ENCODE peak calls at places on chromosomes 7 and 10, in ten cellular contexts. L is heart left ventricle, G is right lobe of liver, H is uterus, T is cardiac muscle cell, I is mesenchymal stem cell, N is pancreas, M is SK-N-SH, S is heart right ventricle, V is aorta. P is an unnamed sample. For H3K27me3 and H3K4me1, the result is how much of the 10 kb centered on the place peaks cover.

GRCh38 chr10:13629116-13629515 is 42.4 kb downstream of the PRPF18 start:
- DNase-seq in L (no peak), G (no peak), H (no peak), T (peak), I (no peak), N (no peak), M (no peak), S (no peak), V (no peak), P (no peak)

GRCh38 chr7:156456503-156457115 is 184.0 kb upstream of the RNF32 start:
- DNase-seq in L (no peak), G (no peak), H (no peak), T (no peak), I (no peak), N (peak), M (no peak), S (no peak), V (no peak), P (no peak)

GRCh38 chr10:45353176-45353575 is 20.8 kb upstream of the ALOX5 start:
- DNase-seq in L (no peak), G (no peak), H (no peak), T (no peak), I (no peak), N (no peak), M (no peak), S (no peak), V (no peak), P (no peak)

GRCh38 chr7:130281227-130281626 is 11.7 kb upstream of the CPA4 start:
- DNase-seq in L (no peak), G (no peak), H (no peak), T (peak), I (no peak), N (peak), M (no peak), S (no peak), V (no peak), P (no peak)

GRCh38 chr7:100544949-100545635 is 6.1 kb downstream of the AGFG2 start:
- DNase-seq in L (no peak), G (no peak), H (peak), T (peak), I (no peak), N (no peak), M (no peak), S (no peak), V (no peak), P (peak)

GRCh38 chr10:13000431-13000830 is 1.1 kb downstream of the CCDC3 start:
- DNase-seq in L (no peak), G (no peak), H (no peak), T (no peak), I (peak), N (no peak), M (no peak), S (no peak), V (no peak), P (no peak)

GRCh38 chr7:151179946-151180345 is 7.1 kb downstream of the ASB10 start:
- DNase-seq in L (no peak), G (no peak), H (no peak), T (no peak), I (no peak), N (no peak), M (peak), S (no peak), V (no peak), P (no peak)

GRCh38 chr7:50534690-50535290 is 30.4 kb downstream of the DDC start:
- DNase-seq in L (no peak), G (no peak), H (no peak), T (peak), I (peak), N (peak), M (peak), S (no peak), V (no peak), P (peak)

GRCh38 chr10:114024876-114025609 is 18.6 kb upstream of the ADRB1 start:
- DNase-seq in L (no peak), G (no peak), H (no peak), T (peak), I (peak), N (no peak), M (no peak), S (no peak), V (no peak), P (no peak)

GRCh38 chr7:816751-817671 is 15.3 kb upstream of the SUN1 start:
- DNase-seq in L (no peak), G (peak), H (no peak), T (peak), I (peak), N (peak), M (no peak), S (no peak), V (no peak), P (no peak)

GRCh38 chr7:14635955-14636354 is 266.6 kb downstream of the DGKB start:
- DNase-seq in L (no peak), G (no peak), H (no peak), T (no peak), I (no peak), N (no peak), M (no peak), S (no peak), V (no peak), P (no peak)

GRCh38 chr10:114631090-114631677 is 26.9 kb downstream of the ABLIM1 start:
- DNase-seq in L (no peak), G (no peak), H (no peak), T (no peak), I (no peak), N (no peak), M (peak), S (no peak), V (no peak), P (no peak)

GRCh38 chr7:85529197-85529596 is 342.3 kb upstream of the SEMA3D start:
- DNase-seq in L (no peak), G (peak), H (no peak), T (peak), I (peak), N (peak), M (no peak), S (no peak), V (no peak), P (peak)

GRCh38 chr10:32905466-32905865 is 52.6 kb downstream of the ITGB1 start:
- DNase-seq in L (no peak), G (no peak), H (no peak), T (no peak), I (no peak), N (no peak), M (no peak), S (no peak), V (no peak), P (no peak)

GRCh38 chr10:22568928-22569327 is 145.4 kb downstream of the PIP4K2A start:
- DNase-seq in L (no peak), G (no peak), H (no peak), T (no peak), I (no peak), N (no peak), M (no peak), S (no peak), V (no peak), P (no peak)

GRCh38 chr7:135976312-135977019 is 693 bp downstream of the MTPN start:
- DNase-seq in L (peak), G (peak), H (no peak), T (no peak), I (no peak), N (peak), M (peak), S (no peak), V (no peak), P (no peak)

GRCh38 chr10:119296703-119297102 is 89.3 kb downstream of the GRK5 start:
- DNase-seq in L (peak), G (peak), H (no peak), T (no peak), I (peak), N (peak), M (no peak), S (peak), V (peak), P (peak)

GRCh38 chr10:14688606-14689005 is 86.1 kb downstream of the FAM107B start:
- DNase-seq in L (no peak), G (no peak), H (no peak), T (peak), I (peak), N (no peak), M (peak), S (peak), V (no peak), P (no peak)

GRCh38 chr10:20746856-20747255 is 150.3 kb downstream of the NEBL start:
- DNase-seq in L (no peak), G (no peak), H (no peak), T (no peak), I (no peak), N (no peak), M (no peak), S (no peak), V (no peak), P (no peak)

GRCh38 chr7:4017081-4017480 is 665.0 kb upstream of the FOXK1 start:
- DNase-seq in L (no peak), G (no peak), H (no peak), T (no peak), I (no peak), N (no peak), M (no peak), S (no peak), V (no peak), P (no peak)

GRCh38 chr10:121595806-121596667 is 2.2 kb downstream of the FGFR2 start:
- DNase-seq in L (no peak), G (no peak), H (peak), T (no peak), I (no peak), N (peak), M (no peak), S (no peak), V (no peak), P (no peak)

GRCh38 chr10:47034511-47035051 is 123.4 kb downstream of the PTPN20 start:
- DNase-seq in L (no peak), G (peak), H (no peak), T (no peak), I (no peak), N (no peak), M (peak), S (no peak), V (no peak), P (no peak)

GRCh38 chr10:59606551-59606961 is 103.1 kb downstream of the SLC16A9 start:
- DNase-seq in L (no peak), G (no peak), H (no peak), T (peak), I (peak), N (no peak), M (peak), S (no peak), V (no peak), P (peak)

GRCh38 chr10:71218046-71218832 is 5.9 kb downstream of the UNC5B start:
- DNase-seq in L (peak), G (no peak), H (no peak), T (no peak), I (peak), N (no peak), M (no peak), S (no peak), V (no peak), P (no peak)

GRCh38 chr10:78109210-78109609 is 75.5 kb downstream of the RPS24 start:
- DNase-seq in L (no peak), G (no peak), H (no peak), T (no peak), I (no peak), N (no peak), M (no peak), S (no peak), V (no peak), P (no peak)

GRCh38 chr7:101824440-101824839 is 7.0 kb downstream of the CUX1 start:
- DNase-seq in L (no peak), G (no peak), H (peak), T (no peak), I (no peak), N (no peak), M (no peak), S (no peak), V (no peak), P (no peak)

GRCh38 chr10:133060466-133060865 is 27.3 kb upstream of the ADGRA1 start:
- DNase-seq in L (no peak), G (no peak), H (no peak), T (no peak), I (no peak), N (no peak), M (no peak), S (no peak), V (no peak), P (no peak)

GRCh38 chr7:64581929-64582894 is 19.3 kb upstream of the ZNF680 start:
- DNase-seq in L (no peak), G (no peak), H (no peak), T (peak), I (no peak), N (no peak), M (no peak), S (no peak), V (no peak), P (peak)

GRCh38 chr10:96701265-96701664 is 19.0 kb downstream of the PIK3AP1 start:
- DNase-seq in L (no peak), G (no peak), H (no peak), T (no peak), I (no peak), N (no peak), M (no peak), S (no peak), V (no peak), P (no peak)

GRCh38 chr7:130893441-130893894 is 159.5 kb upstream of the KLF14 start:
- DNase-seq in L (no peak), G (no peak), H (no peak), T (peak), I (peak), N (no peak), M (no peak), S (no peak), V (no peak), P (peak)

GRCh38 chr7:94514140-94514889 is 4.7 kb downstream of the CASD1 start:
- DNase-seq in L (no peak), G (no peak), H (no peak), T (no peak), I (no peak), N (no peak), M (no peak), S (no peak), V (no peak), P (no peak)

GRCh38 chr7:50608196-50608906 is 43.1 kb upstream of the DDC start:
- DNase-seq in L (no peak), G (no peak), H (no peak), T (no peak), I (peak), N (no peak), M (no peak), S (no peak), V (no peak), P (no peak)

GRCh38 chr7:35776686-35777085 is 24.2 kb upstream of the SEPTIN7 start:
- DNase-seq in L (no peak), G (no peak), H (no peak), T (no peak), I (no peak), N (no peak), M (no peak), S (no peak), V (no peak), P (no peak)

GRCh38 chr7:41187322-41187721 is 515.6 kb downstream of the INHBA start:
- DNase-seq in L (no peak), G (no peak), H (no peak), T (no peak), I (no peak), N (no peak), M (no peak), S (no peak), V (no peak), P (no peak)

GRCh38 chr7:30692882-30693281 is 10.6 kb upstream of the CRHR2 start:
- DNase-seq in L (no peak), G (no peak), H (no peak), T (no peak), I (no peak), N (no peak), M (no peak), S (no peak), V (no peak), P (no peak)
- H3K27me3 ChIP-seq in L (under half), G (under half), H (under half), T (under half), I (half or more), N (under half), M (under half), S (under half), V (under half), P (under half)

GRCh38 chr10:31749293-31749692 is 179.3 kb downstream of the ARHGAP12 start:
- DNase-seq in L (no peak), G (peak), H (no peak), T (no peak), I (no peak), N (no peak), M (peak), S (no peak), V (no peak), P (no peak)
- H3K4me1 ChIP-seq in L (half or more), G (under half), H (under half), T (under half), I (under half), N (under half), M (under half), S (under half), V (under half), P (under half)

DNA sequence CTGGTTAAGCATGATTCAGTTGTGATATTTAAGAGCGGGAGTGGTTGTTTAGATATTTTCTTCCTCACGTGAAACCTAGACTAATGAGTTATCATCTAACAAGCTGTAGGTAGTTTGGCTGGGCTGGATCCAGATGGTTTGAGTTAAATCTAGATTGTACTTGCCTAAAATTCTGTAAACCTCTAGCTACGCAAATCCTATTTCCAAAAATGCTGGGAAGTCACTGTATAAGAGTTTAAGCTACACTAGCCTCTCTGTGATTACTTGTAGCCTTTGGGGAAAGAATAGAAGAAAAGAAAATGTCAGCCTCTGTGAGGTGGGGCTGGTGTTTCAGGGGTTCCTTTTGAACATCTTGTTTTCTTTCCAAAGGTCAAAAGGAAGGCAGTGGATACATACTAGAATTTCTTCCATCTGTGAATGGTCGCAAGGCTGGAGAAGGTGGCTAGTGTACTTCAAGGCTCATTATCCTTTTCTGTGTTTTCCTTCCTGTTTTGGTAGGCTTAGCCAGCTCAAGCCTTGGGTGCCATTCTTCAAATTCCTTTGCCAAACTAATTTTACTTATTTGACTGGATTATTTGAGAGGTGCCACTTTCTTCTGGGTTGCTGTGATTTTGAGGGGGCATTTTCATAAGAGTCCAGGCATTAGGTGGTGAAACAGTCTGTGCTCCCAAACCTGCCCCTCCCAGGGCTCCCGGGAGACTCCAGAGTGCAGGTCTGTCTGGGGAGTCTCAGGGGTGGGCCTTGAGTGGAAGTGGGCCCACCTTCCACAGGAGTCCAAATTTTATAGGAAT is 5.2 kb upstream of the EN2 start:
- DNase-seq in L (no peak), G (no peak), H (no peak), T (no peak), I (no peak), N (no peak), M (no peak), S (no peak), V (no peak), P (no peak)
- H3K27me3 ChIP-seq in L (half or more), G (half or more), H (half or more), T (half or more), I (half or more), N (under half), M (half or more), S (half or more), V (under half), P (half or more)

DNA sequence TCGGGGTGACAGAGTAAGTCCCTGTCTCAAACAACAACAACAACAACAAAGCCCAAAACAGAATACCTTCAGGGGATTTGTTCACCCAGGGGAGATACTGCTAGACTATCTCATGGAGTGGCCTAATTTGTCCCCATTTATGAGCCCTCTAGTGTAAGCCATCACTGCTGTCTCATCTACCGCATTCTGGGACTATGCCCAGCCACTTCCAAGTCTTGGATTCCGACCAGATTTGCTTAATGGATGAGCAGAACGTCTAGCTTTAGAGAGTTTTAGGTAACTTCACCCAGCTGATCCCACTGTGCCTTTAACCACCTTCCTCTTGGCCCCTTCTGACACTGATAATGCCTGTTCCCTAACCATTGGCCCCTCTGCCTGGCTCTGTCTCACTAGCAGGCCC is 47.1 kb downstream of the PAPSS2 start:
- DNase-seq in L (no peak), G (no peak), H (no peak), T (peak), I (no peak), N (no peak), M (no peak), S (no peak), V (no peak), P (peak)
- H3K4me1 ChIP-seq in L (under half), G (half or more), H (under half), T (under half), I (under half), N (under half), M (under half), S (under half), V (under half), P (under half)

GRCh38 chr7:149813254-149814035 is 24.7 kb upstream of the ZNF862 start:
- DNase-seq in L (no peak), G (no peak), H (no peak), T (no peak), I (no peak), N (no peak), M (no peak), S (no peak), V (no peak), P (no peak)

GRCh38 chr7:149809215-149809614 is 29.0 kb upstream of the ZNF862 start:
- DNase-seq in L (peak), G (peak), H (no peak), T (no peak), I (no peak), N (peak), M (no peak), S (peak), V (no peak), P (peak)

GRCh38 chr7:149811221-149811620 is 27.0 kb upstream of the ZNF862 start:
- DNase-seq in L (no peak), G (no peak), H (no peak), T (no peak), I (peak), N (no peak), M (no peak), S (no peak), V (no peak), P (no peak)

GRCh38 chr7:149814494-149814893 is 23.7 kb upstream of the ZNF862 start:
- DNase-seq in L (no peak), G (no peak), H (no peak), T (no peak), I (no peak), N (no peak), M (no peak), S (no peak), V (no peak), P (no peak)

DNA sequence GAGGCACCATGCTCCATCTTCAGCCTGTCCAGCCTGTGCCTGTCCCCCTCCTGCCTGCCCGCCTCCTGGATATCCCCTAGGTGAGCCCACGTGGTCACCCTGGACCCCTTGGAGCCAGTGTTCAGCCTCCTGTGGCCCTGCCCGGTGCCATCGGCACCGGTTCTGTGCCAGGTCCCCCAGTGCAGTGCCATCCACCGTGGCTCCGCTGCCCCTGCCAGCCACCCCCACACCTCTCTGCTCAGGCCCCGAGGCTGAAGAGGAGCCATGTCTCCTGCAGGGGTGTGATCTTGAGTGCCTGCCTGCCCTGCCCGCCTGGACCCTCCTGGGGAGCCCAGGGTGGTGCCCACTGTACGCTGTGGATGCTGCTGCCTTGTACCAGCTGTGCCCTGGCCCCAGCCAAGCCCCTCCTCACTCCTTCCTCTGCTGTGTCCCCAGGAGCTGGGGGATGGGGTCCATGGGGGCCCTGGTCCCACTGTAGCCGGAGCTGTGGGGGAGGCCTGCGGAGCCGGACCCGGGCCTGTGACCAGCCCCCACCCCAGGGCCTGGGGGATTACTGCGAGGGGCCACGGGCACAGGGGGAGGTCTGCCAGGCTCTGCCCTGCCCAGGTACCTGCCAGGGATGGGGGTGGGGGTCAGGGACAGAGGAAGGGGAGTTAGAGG is 26.2 kb upstream of the ZNF862 start:
- DNase-seq in L (no peak), G (no peak), H (no peak), T (no peak), I (no peak), N (no peak), M (no peak), S (no peak), V (no peak), P (no peak)
- H3K27me3 ChIP-seq in L (under half), G (under half), H (under half), T (under half), I (under half), N (under half), M (under half), S (under half), V (under half), P (under half)

P was measured in adrenal gland.